ENCODE peak calls at places on chromosomes 7 and 10, in five cellular contexts. D is D341Med; P is cardiac muscle cell; Z is stimulated activated CD4-positive, alpha-beta T cell treated with anti-CD3 and anti-CD28 coated beads, Interleukin-4, amount 100 ng/mL, for 24 hours; R is mesothelial cell of epicardium. T is an unnamed sample.

GRCh38 chr7:22572292-22572691 is 72.3 kb upstream of the STEAP1B start:
- DNase-seq in D (no peak), P (no peak), Z (no peak), R (no peak), T (no peak)

GRCh38 chr10:69180525-69181204 is 631 bp downstream of the SUPV3L1 start:
- DNase-seq in D (peak; percentile 46), P (peak; percentile 13), Z (peak; percentile 38), R (no peak), T (no peak)

GRCh38 chr7:39621784-39622411 is 1.5 kb upstream of the RALA start:
- DNase-seq in D (no peak), P (no peak), Z (no peak), R (no peak), T (no peak)

GRCh38 chr7:151086802-151087246 is 549 bp downstream of the AGAP3 start:
- DNase-seq in D (peak; percentile 57), P (peak; percentile 24), Z (peak; percentile 32), R (no peak), T (no peak)

GRCh38 chr7:101277155-101277554 is 32.3 kb upstream of the FIS1 start:
- DNase-seq in D (no peak), P (no peak), Z (no peak), R (no peak), T (no peak)

GRCh38 chr7:30731619-30732018 is 20.3 kb upstream of the INMT start:
- DNase-seq in D (no peak), P (no peak), Z (no peak), R (no peak), T (no peak)

GRCh38 chr7:132500727-132501410 is 75.4 kb downstream of the PLXNA4 start:
- DNase-seq in D (no peak), P (peak; percentile 92), Z (no peak), R (no peak), T (no peak)

GRCh38 chr10:97321807-97322195 is 2.7 kb downstream of the FRAT1 start:
- DNase-seq in D (no peak), P (no peak), Z (no peak), R (no peak), T (no peak)

GRCh38 chr10:17062493-17063487 is 66.8 kb downstream of the CUBN start:
- DNase-seq in D (no peak), P (peak; percentile 75), Z (no peak), R (no peak), T (no peak)

GRCh38 chr10:95275726-95276366 is 15.0 kb downstream of the PDLIM1 start:
- DNase-seq in D (no peak), P (peak; percentile 82), Z (no peak), R (no peak), T (no peak)

GRCh38 chr7:17005277-17005676 is 123.5 kb upstream of the AGR3 start:
- DNase-seq in D (no peak), P (peak; percentile 38), Z (no peak), R (no peak), T (no peak)

GRCh38 chr7:128783143-128783799 is 7.7 kb upstream of the OPN1SW start:
- DNase-seq in D (no peak), P (peak; percentile 95), Z (no peak), R (peak; percentile 53), T (peak; percentile 86)

GRCh38 chr7:91168766-91169518 is 95.3 kb upstream of the FZD1 start:
- DNase-seq in D (no peak), P (no peak), Z (no peak), R (no peak), T (no peak)

GRCh38 chr7:108234281-108234680 is 104.1 kb upstream of the LAMB4 start:
- DNase-seq in D (no peak), P (peak; percentile 25), Z (no peak), R (no peak), T (no peak)

GRCh38 chr10:102152545-102152890 is 329 bp downstream of the NOLC1 start:
- DNase-seq in D (peak; percentile 38), P (peak; percentile 35), Z (peak; percentile 60), R (no peak), T (no peak)

GRCh38 chr7:46153951-46154787 is 233.1 kb upstream of the IGFBP3 start:
- DNase-seq in D (no peak), P (no peak), Z (no peak), R (no peak), T (no peak)

GRCh38 chr7:31735991-31736982 is 49.3 kb downstream of the PPP1R17 start:
- DNase-seq in D (peak; percentile 73), P (peak; percentile 71), Z (no peak), R (peak; percentile 43), T (peak; percentile 77)

GRCh38 chr7:25846722-25847121 is 305.3 kb upstream of the NFE2L3 start:
- DNase-seq in D (no peak), P (peak; percentile 96), Z (no peak), R (no peak), T (no peak)

GRCh38 chr7:148650232-148650858 is 48.4 kb upstream of the CUL1 start:
- DNase-seq in D (no peak), P (peak; percentile 62), Z (no peak), R (no peak), T (no peak)

GRCh38 chr7:139591550-139592195 is 68.2 kb downstream of the CLEC2L start:
- DNase-seq in D (no peak), P (no peak), Z (no peak), R (no peak), T (no peak)

GRCh38 chr10:18400201-18400910 is 251.0 kb downstream of the NSUN6 start:
- DNase-seq in D (peak; percentile 69), P (no peak), Z (no peak), R (no peak), T (no peak)

GRCh38 chr10:16519908-16520861 is 1.5 kb downstream of the C1QL3 start:
- DNase-seq in D (peak; percentile 66), P (no peak), Z (no peak), R (no peak), T (no peak)

GRCh38 chr10:93299606-93300353 is 182.4 kb downstream of the MYOF start:
- DNase-seq in D (no peak), P (no peak), Z (no peak), R (no peak), T (no peak)

GRCh38 chr7:15248514-15248913 is 313.3 kb downstream of the AGMO start:
- DNase-seq in D (no peak), P (no peak), Z (no peak), R (no peak), T (no peak)

GRCh38 chr10:25047902-25048301 is 31.5 kb downstream of the THNSL1 start:
- DNase-seq in D (no peak), P (peak; percentile 96), Z (no peak), R (no peak), T (no peak)

GRCh38 chr7:99000904-99001442 is 122.6 kb downstream of the TRRAP start:
- DNase-seq in D (no peak), P (no peak), Z (no peak), R (no peak), T (no peak)

GRCh38 chr10:47121336-47121735 is 178.7 kb upstream of the GDF10 start:
- DNase-seq in D (no peak), P (no peak), Z (no peak), R (no peak), T (peak; percentile 10)

GRCh38 chr10:101482568-101482967 is 105.5 kb downstream of the POLL start:
- DNase-seq in D (no peak), P (no peak), Z (no peak), R (no peak), T (no peak)

GRCh38 chr7:106644999-106645398 is 16.0 kb downstream of the CCDC71L start:
- DNase-seq in D (no peak), P (no peak), Z (no peak), R (no peak), T (no peak)

GRCh38 chr10:103445767-103446567 is 6.2 kb downstream of the CALHM2 start:
- DNase-seq in D (no peak), P (peak; percentile 84), Z (no peak), R (no peak), T (no peak)

GRCh38 chr7:151711906-151712771 is 164.8 kb downstream of the PRKAG2 start:
- DNase-seq in D (no peak), P (no peak), Z (no peak), R (no peak), T (no peak)

GRCh38 chr7:169854-170172 is 22.6 kb upstream of the FAM20C start:
- DNase-seq in D (no peak), P (no peak), Z (no peak), R (no peak), T (no peak)

GRCh38 chr10:88874271-88874670 is 5.8 kb upstream of the STAMBPL1 start:
- DNase-seq in D (no peak), P (peak; percentile 57), Z (no peak), R (no peak), T (no peak)

GRCh38 chr7:37289347-37289746 is 159.3 kb downstream of the ELMO1 start:
- DNase-seq in D (no peak), P (no peak), Z (no peak), R (no peak), T (no peak)